ENCODE peak calls at places on chromosomes 7 and 10, in seven cellular contexts. E is GDM1, D is H9, A is T follicular helper cell, S is HCEC 1CT, K is H4, C is HT1080. X is an unnamed sample.

GRCh38 chr7:139830292-139830691 is 1.2 kb downstream of the TBXAS1 start:
- DNase-seq in K (no peak), A (no peak), S (no peak), C (no peak), E (no peak), D (no peak), X (no peak)

GRCh38 chr7:16587785-16588184 is 57.8 kb downstream of the ANKMY2 start:
- DNase-seq in D (no peak), C (no peak), K (no peak), E (no peak), S (no peak), A (no peak), X (no peak)

GRCh38 chr10:90062786-90063185 is 361.4 kb downstream of the KIF20B start:
- DNase-seq in C (peak), K (peak), A (no peak), S (peak), E (no peak), D (no peak), X (no peak)

GRCh38 chr7:148854975-148855374 is 29.1 kb downstream of the EZH2 start:
- DNase-seq in A (no peak), K (no peak), S (no peak), E (no peak), C (no peak), D (no peak), X (no peak)

GRCh38 chr7:74101061-74101681 is 17.6 kb downstream of the LIMK1 start:
- DNase-seq in A (no peak), K (no peak), S (no peak), C (no peak), E (no peak), D (no peak), X (peak)

GRCh38 chr7:121447191-121447920 is 51.2 kb upstream of the FAM3C start:
- DNase-seq in K (no peak), A (no peak), D (no peak), C (no peak), S (no peak), E (no peak), X (no peak)

GRCh38 chr10:107442035-107442505 is 277.6 kb upstream of the SORCS1 start:
- DNase-seq in S (peak), E (no peak), A (no peak), C (peak), K (peak), D (no peak), X (no peak)

GRCh38 chr10:72097448-72098300 is 9.3 kb upstream of the SPOCK2 start:
- DNase-seq in A (no peak), C (peak), E (no peak), K (peak), D (no peak), S (peak), X (no peak)

X was measured in H7.